ENCODE peak calls at places on chromosome X, in seven cellular contexts. U is Peyer's patch, N is tibial nerve, B is IMR-90, G is A549, E is testis, A is suprapubic skin. R is an unnamed sample.
A peak's percentile ranks its signal among the peaks of the same experiment; 100 is the strongest.

GRCh38 chrX:22430701-22431100 is 158.0 kb downstream of the CBLL2 start:
- DNase-seq in E (no peak), N (no peak), A (no peak), G (no peak), U (no peak), B (peak; percentile 21), R (no peak)

GRCh38 chrX:131277543-131278115 is 11.5 kb downstream of the IGSF1 start:
- DNase-seq in U (no peak), N (no peak), E (no peak), A (no peak), G (no peak), B (no peak), R (no peak)

GRCh38 chrX:129786210-129786651 is 6.5 kb downstream of the SASH3 start:
- DNase-seq in A (no peak), G (no peak), E (no peak), U (peak; percentile 68), N (no peak), B (no peak), R (no peak)

GRCh38 chrX:135625995-135626394 is 87.4 kb upstream of the CT45A1 start:
- DNase-seq in N (no peak), B (no peak), E (peak; percentile 13), A (no peak), U (no peak), G (no peak), R (no peak)

GRCh38 chrX:43481601-43482000 is 174.5 kb upstream of the MAOA start:
- DNase-seq in B (no peak), G (no peak), A (no peak), E (no peak), U (no peak), N (no peak), R (no peak)

GRCh38 chrX:134338527-134338926 is 101.5 kb downstream of the CCDC160 start:
- DNase-seq in A (no peak), B (no peak), N (no peak), U (no peak), G (no peak), E (no peak), R (no peak)

GRCh38 chrX:116435597-116435996 is 809 bp upstream of the SLC6A14 start:
- DNase-seq in E (no peak), N (no peak), G (no peak), A (no peak), B (no peak), U (no peak), R (no peak)

GRCh38 chrX:49071877-49072711 is 1.7 kb downstream of the PRAF2 start:
- DNase-seq in N (peak; percentile 62), U (peak; percentile 68), A (peak; percentile 69), B (peak; percentile 67), G (no peak), E (peak; percentile 77), R (peak; percentile 75)

GRCh38 chrX:72271091-72271490 is 6.0 kb downstream of the RPS4X start:
- DNase-seq in G (no peak), N (no peak), U (no peak), A (no peak), B (no peak), E (no peak), R (no peak)

GRCh38 chrX:111823068-111823467 is 52.9 kb upstream of the TRPC5OS start:
- DNase-seq in B (peak; percentile 25), A (no peak), N (no peak), E (peak; percentile 25), U (no peak), G (peak; percentile 9), R (no peak)

GRCh38 chrX:71170660-71171059 is 26.0 kb downstream of the NLGN3 start:
- DNase-seq in U (no peak), N (no peak), G (no peak), E (no peak), B (no peak), A (no peak), R (no peak)

GRCh38 chrX:115452256-115452655 is 108.7 kb upstream of the PLS3 start:
- DNase-seq in A (no peak), E (no peak), G (no peak), U (no peak), B (no peak), N (no peak), R (no peak)

GRCh38 chrX:9614016-9614415 is 149.2 kb downstream of the TBL1X start:
- DNase-seq in G (no peak), B (peak; percentile 84), A (no peak), E (no peak), N (no peak), U (no peak), R (no peak)

GRCh38 chrX:38656350-38656915 is 95.1 kb downstream of the TSPAN7 start:
- DNase-seq in B (no peak), N (no peak), U (no peak), G (no peak), E (no peak), A (no peak), R (no peak)

GRCh38 chrX:81174286-81174685 is 27.4 kb downstream of the HMGN5 start:
- DNase-seq in G (no peak), U (no peak), E (no peak), B (peak; percentile 37), N (no peak), A (no peak), R (no peak)

GRCh38 chrX:42495139-42495538 is 282.8 kb downstream of the PPP1R2C start:
- DNase-seq in G (no peak), B (no peak), U (no peak), N (no peak), E (no peak), A (no peak), R (no peak)

GRCh38 chrX:18119856-18120255 is 100.8 kb downstream of the BEND2 start:
- DNase-seq in E (no peak), B (no peak), A (no peak), U (no peak), N (no peak), G (no peak), R (no peak)

GRCh38 chrX:95721011-95721410 is 963.6 kb upstream of the DIAPH2 start:
- DNase-seq in N (no peak), E (no peak), U (no peak), G (no peak), A (no peak), B (no peak), R (no peak)

DNA sequence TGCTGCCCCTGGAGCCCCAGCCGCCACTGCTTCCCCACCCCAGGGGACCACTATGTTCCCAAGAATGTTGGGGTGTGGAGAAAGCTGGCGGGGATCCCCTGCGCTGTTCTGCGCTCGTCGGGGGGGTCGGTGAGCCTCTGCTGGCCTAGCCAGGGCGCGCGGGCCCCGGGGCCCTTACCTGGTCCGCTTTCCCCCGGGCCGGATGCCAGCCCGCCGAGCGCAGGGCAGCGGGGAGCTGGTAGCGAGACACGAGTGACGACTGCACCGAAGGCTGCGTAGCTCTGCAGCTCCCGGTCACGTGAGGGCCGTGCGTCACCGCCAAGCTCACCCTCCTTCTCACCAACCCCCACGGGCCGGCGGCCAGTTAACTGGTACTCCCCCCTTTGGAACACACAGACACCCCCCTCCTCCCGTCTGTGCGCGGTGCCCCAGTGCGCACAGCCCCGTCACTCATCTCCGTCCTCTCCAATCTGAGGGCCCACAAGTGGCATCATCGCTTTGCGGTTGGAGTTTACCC is at the start of gene BEX1:
- DNase-seq in U (peak; percentile 47), E (peak; percentile 90), A (no peak), N (no peak), B (no peak), G (no peak), R (peak; percentile 29)
- TF ChIP-seq POLR2A in U (no peak), E (no peak), A (no peak), N (no peak), B (no peak), G (no peak), R (no peak)

GRCh38 chrX:78378476-78379115 is 51.2 kb upstream of the CYSLTR1 start:
- DNase-seq in A (no peak), U (no peak), G (no peak), N (no peak), E (no peak), B (no peak), R (no peak)

GRCh38 chrX:78377186-78377585 is 49.8 kb upstream of the CYSLTR1 start:
- DNase-seq in E (no peak), B (no peak), A (no peak), N (no peak), U (no peak), G (no peak), R (no peak)

GRCh38 chrX:78375894-78376293 is 48.5 kb upstream of the CYSLTR1 start:
- DNase-seq in N (no peak), U (no peak), G (no peak), A (no peak), B (no peak), E (no peak), R (no peak)
- TF ChIP-seq CTCF in N (no peak), U (no peak), G (no peak), A (no peak), B (no peak), E (no peak), R (no peak)

DNA sequence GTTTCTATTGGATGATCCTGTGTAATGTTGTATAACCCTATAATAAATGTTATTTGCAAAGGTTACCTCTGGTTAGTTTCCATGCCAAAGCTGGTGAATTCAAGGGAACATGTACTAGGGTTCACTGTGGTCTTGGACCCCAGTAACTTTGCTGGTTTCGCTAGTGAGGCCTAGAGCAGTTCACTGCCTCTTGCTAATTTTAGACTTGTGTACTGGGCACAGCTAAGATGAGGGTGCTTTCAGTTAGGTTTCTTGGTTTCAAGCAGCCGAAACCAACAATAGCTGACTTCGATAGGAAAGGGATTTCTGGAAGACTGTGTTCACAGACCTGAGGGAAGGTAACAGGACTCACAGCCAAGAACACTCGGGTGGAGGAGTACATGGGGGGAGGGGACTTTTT is 215.5 kb upstream of the BCOR start:
- DNase-seq in U (no peak), B (no peak), G (no peak), N (no peak), A (no peak), E (no peak), R (no peak)
- H3K9me3 ChIP-seq in U (no peaks in the 10 kb centered on the region), B (peaks cover 14% of the 10 kb centered on the region), G (peaks cover 3% of the 10 kb centered on the region), N (no peaks in the 10 kb centered on the region), A (no peaks in the 10 kb centered on the region), E (no peaks in the 10 kb centered on the region), R (no peaks in the 10 kb centered on the region)

GRCh38 chrX:123743312-123743711 is 10.5 kb upstream of the THOC2 start:
- DNase-seq in E (no peak), U (no peak), B (no peak), G (no peak), A (no peak), N (no peak), R (no peak)

GRCh38 chrX:123738378-123738955 is 5.6 kb upstream of the THOC2 start:
- DNase-seq in N (no peak), B (no peak), U (no peak), G (no peak), A (no peak), E (no peak), R (no peak)

GRCh38 chrX:123739474-123739873 is 6.6 kb upstream of the THOC2 start:
- DNase-seq in E (no peak), G (no peak), U (no peak), N (no peak), A (no peak), B (no peak), R (no peak)

GRCh38 chrX:123742440-123742839 is 9.6 kb upstream of the THOC2 start:
- DNase-seq in E (no peak), B (no peak), G (no peak), A (no peak), U (no peak), N (no peak), R (no peak)

DNA sequence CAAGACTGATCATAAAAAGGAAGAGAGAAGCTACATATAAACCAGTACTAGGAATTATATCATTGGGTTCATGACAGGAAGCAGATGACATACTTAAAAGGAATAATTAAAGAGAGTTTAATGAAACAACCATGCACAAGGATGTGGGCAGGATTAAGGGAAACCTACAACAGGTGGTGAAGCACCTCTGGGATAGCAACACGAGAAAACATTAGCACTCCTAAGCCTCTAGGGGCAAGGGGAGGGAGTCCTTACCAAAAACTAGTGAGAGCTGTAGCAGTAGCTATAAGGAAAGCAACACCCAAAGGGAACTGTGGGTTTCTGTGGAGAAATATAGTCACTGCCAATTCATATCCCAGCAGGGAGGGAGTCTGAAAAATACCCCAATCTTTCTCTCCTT is 7.2 kb upstream of the THOC2 start:
- DNase-seq in A (no peak), E (no peak), G (peak; percentile 11), B (no peak), U (no peak), N (no peak), R (no peak)
- TF ChIP-seq POLR2A in A (no peak), E (no peak), G (no peak), B (no peak), U (no peak), N (no peak), R (no peak)